ENCODE peak calls at places on chromosomes 2 and 18, in nine cellular contexts. J is body of pancreas; U is thoracic aorta; A is neural progenitor cell; B is CD4-positive, alpha-beta T cell; I is HL-60; R is activated CD8-positive, alpha-beta T cell treated with anti-CD3 and anti-CD28 coated beads for 36 hours; D is cardiac muscle cell; X is progenitor cell of endocrine pancreas. E is an unnamed sample.

GRCh38 chr18:48834421-48835011 is 116.2 kb downstream of the SMAD7 start:
- DNase-seq in J (peak), U (peak), A (no peak), B (peak), I (peak), R (peak), D (no peak), X (no peak), E (no peak)

GRCh38 chr2:40488927-40489677 is 37.2 kb upstream of the SLC8A1 start:
- DNase-seq in J (no peak), U (no peak), A (no peak), B (no peak), I (peak), R (peak), D (peak), X (no peak), E (no peak)

GRCh38 chr18:23397907-23398306 is 55.2 kb upstream of the RIOK3 start:
- DNase-seq in J (no peak), U (no peak), A (no peak), B (no peak), I (no peak), R (peak), D (no peak), X (no peak), E (no peak)

GRCh38 chr2:134348239-134348638 is 94.4 kb downstream of the MGAT5 start:
- DNase-seq in J (no peak), U (no peak), A (no peak), B (no peak), I (no peak), R (no peak), D (no peak), X (no peak), E (no peak)

GRCh38 chr2:120766758-120767351 is 31.2 kb downstream of the GLI2 start:
- DNase-seq in J (peak), U (no peak), A (no peak), B (no peak), I (no peak), R (no peak), D (no peak), X (no peak), E (no peak)

GRCh38 chr18:57649536-57650495 is 28.2 kb upstream of the NARS1 start:
- DNase-seq in J (no peak), U (no peak), A (no peak), B (no peak), I (no peak), R (no peak), D (no peak), X (no peak), E (no peak)

GRCh38 chr2:48560546-48561209 is 30.7 kb downstream of the STON1 start:
- DNase-seq in J (no peak), U (no peak), A (peak), B (no peak), I (no peak), R (no peak), D (no peak), X (no peak), E (no peak)

GRCh38 chr2:46977899-46978298 is 62.3 kb upstream of the MCFD2 start:
- DNase-seq in J (no peak), U (no peak), A (no peak), B (no peak), I (peak), R (no peak), D (no peak), X (no peak), E (no peak)

GRCh38 chr2:15965564-15966019 is 25.2 kb downstream of the MYCN start:
- DNase-seq in J (no peak), U (no peak), A (peak), B (no peak), I (no peak), R (peak), D (no peak), X (no peak), E (peak)

GRCh38 chr2:234963785-234964615 is 12.2 kb downstream of the SH3BP4 start:
- DNase-seq in J (peak), U (no peak), A (no peak), B (no peak), I (no peak), R (no peak), D (no peak), X (no peak), E (no peak)

GRCh38 chr2:238974510-238975166 is 126.8 kb downstream of the TWIST2 start:
- DNase-seq in J (no peak), U (no peak), A (peak), B (no peak), I (no peak), R (no peak), D (no peak), X (no peak), E (no peak)

GRCh38 chr2:100391735-100392515 is 25.5 kb downstream of the CHST10 start:
- DNase-seq in J (no peak), U (no peak), A (no peak), B (no peak), I (no peak), R (no peak), D (no peak), X (no peak), E (no peak)

GRCh38 chr2:46117379-46117778 is 179.8 kb upstream of the EPAS1 start:
- DNase-seq in J (no peak), U (no peak), A (no peak), B (no peak), I (no peak), R (no peak), D (no peak), X (no peak), E (no peak)

GRCh38 chr2:113203217-113203530 is 29.4 kb downstream of the PSD4 start:
- DNase-seq in J (no peak), U (no peak), A (no peak), B (no peak), I (no peak), R (no peak), D (no peak), X (no peak), E (no peak)

GRCh38 chr2:10389596-10389995 is 58.5 kb downstream of the ODC1 start:
- DNase-seq in J (no peak), U (no peak), A (no peak), B (no peak), I (no peak), R (no peak), D (no peak), X (no peak), E (no peak)

GRCh38 chr2:112541315-112542122 is 746 bp upstream of the POLR1B start:
- DNase-seq in J (peak), U (peak), A (peak), B (peak), I (peak), R (peak), D (peak), X (peak), E (peak)

GRCh38 chr2:15560404-15560987 is 638 bp downstream of the NBAS start:
- DNase-seq in J (no peak), U (no peak), A (peak), B (peak), I (peak), R (peak), D (peak), X (no peak), E (peak)

GRCh38 chr2:117982376-117983033 is 31.4 kb downstream of the CCDC93 start:
- DNase-seq in J (no peak), U (no peak), A (peak), B (no peak), I (no peak), R (no peak), D (peak), X (no peak), E (no peak)

GRCh38 chr2:57728691-57729090 is 317.9 kb upstream of the VRK2 start:
- DNase-seq in J (no peak), U (no peak), A (no peak), B (no peak), I (no peak), R (no peak), D (no peak), X (no peak), E (no peak)

GRCh38 chr18:48806551-48807261 is 144.1 kb downstream of the SMAD7 start:
- DNase-seq in J (peak), U (no peak), A (no peak), B (peak), I (no peak), R (peak), D (no peak), X (no peak), E (peak)

GRCh38 chr18:1018211-1018651 is 113.6 kb downstream of the ADCYAP1 start:
- DNase-seq in J (no peak), U (no peak), A (peak), B (no peak), I (no peak), R (no peak), D (no peak), X (no peak), E (no peak)

GRCh38 chr2:110114007-110114591 is 1.5 kb downstream of the MALL start:
- DNase-seq in J (peak), U (no peak), A (no peak), B (no peak), I (no peak), R (peak), D (no peak), X (no peak), E (no peak)

GRCh38 chr2:113013336-113013661 is 8.0 kb downstream of the IL36A start:
- DNase-seq in J (no peak), U (no peak), A (no peak), B (no peak), I (no peak), R (no peak), D (no peak), X (no peak), E (no peak)

GRCh38 chr18:39406941-39407340 is 1841.3 kb upstream of the CELF4 start:
- DNase-seq in J (no peak), U (no peak), A (no peak), B (no peak), I (no peak), R (no peak), D (no peak), X (no peak), E (no peak)

GRCh38 chr2:76281176-76281841 is 570.6 kb upstream of the GCFC2 start:
- DNase-seq in J (no peak), U (no peak), A (no peak), B (no peak), I (no peak), R (no peak), D (no peak), X (no peak), E (peak)

GRCh38 chr2:160434254-160434948 is 59.2 kb downstream of the RBMS1 start:
- DNase-seq in J (no peak), U (no peak), A (no peak), B (no peak), I (no peak), R (no peak), D (no peak), X (no peak), E (no peak)

GRCh38 chr2:207480521-207481034 is 49.2 kb upstream of the CREB1 start:
- DNase-seq in J (no peak), U (no peak), A (no peak), B (no peak), I (no peak), R (no peak), D (no peak), X (no peak), E (no peak)

GRCh38 chr2:159136405-159136804 is 150.1 kb downstream of the WDSUB1 start:
- DNase-seq in J (no peak), U (no peak), A (no peak), B (no peak), I (no peak), R (no peak), D (no peak), X (no peak), E (no peak)

GRCh38 chr2:159131882-159132281 is 154.6 kb downstream of the WDSUB1 start:
- DNase-seq in J (no peak), U (no peak), A (no peak), B (no peak), I (no peak), R (no peak), D (no peak), X (no peak), E (no peak)

GRCh38 chr2:159131267-159131790 is 155.2 kb downstream of the WDSUB1 start:
- DNase-seq in J (no peak), U (no peak), A (no peak), B (no peak), I (no peak), R (no peak), D (no peak), X (no peak), E (peak)

GRCh38 chr2:159134979-159135378 is 151.5 kb downstream of the WDSUB1 start:
- DNase-seq in J (no peak), U (no peak), A (no peak), B (no peak), I (no peak), R (no peak), D (no peak), X (no peak), E (no peak)

GRCh38 chr2:159133795-159134194 is 152.7 kb downstream of the WDSUB1 start:
- DNase-seq in J (no peak), U (no peak), A (no peak), B (no peak), I (no peak), R (no peak), D (no peak), X (no peak), E (no peak)
- TF ChIP-seq CTCF in J (no peak), U (peak), A (no peak), B (no peak), I (no peak), R (no peak), D (no peak), X (no peak), E (no peak)

GRCh38 chr2:955829-956731 is 5.4 kb downstream of the SNTG2 start:
- DNase-seq in J (no peak), U (no peak), A (no peak), B (no peak), I (no peak), R (no peak), D (no peak), X (no peak), E (no peak)

GRCh38 chr2:951224-952006 is 766 bp downstream of the SNTG2 start:
- DNase-seq in J (no peak), U (no peak), A (peak), B (no peak), I (no peak), R (no peak), D (peak), X (no peak), E (no peak)

GRCh38 chr2:954687-955000 is 4.0 kb downstream of the SNTG2 start:
- DNase-seq in J (no peak), U (no peak), A (no peak), B (no peak), I (no peak), R (no peak), D (no peak), X (no peak), E (no peak)

GRCh38 chr2:953408-953807 is 2.8 kb downstream of the SNTG2 start:
- DNase-seq in J (no peak), U (no peak), A (no peak), B (no peak), I (no peak), R (no peak), D (no peak), X (no peak), E (no peak)

DNA sequence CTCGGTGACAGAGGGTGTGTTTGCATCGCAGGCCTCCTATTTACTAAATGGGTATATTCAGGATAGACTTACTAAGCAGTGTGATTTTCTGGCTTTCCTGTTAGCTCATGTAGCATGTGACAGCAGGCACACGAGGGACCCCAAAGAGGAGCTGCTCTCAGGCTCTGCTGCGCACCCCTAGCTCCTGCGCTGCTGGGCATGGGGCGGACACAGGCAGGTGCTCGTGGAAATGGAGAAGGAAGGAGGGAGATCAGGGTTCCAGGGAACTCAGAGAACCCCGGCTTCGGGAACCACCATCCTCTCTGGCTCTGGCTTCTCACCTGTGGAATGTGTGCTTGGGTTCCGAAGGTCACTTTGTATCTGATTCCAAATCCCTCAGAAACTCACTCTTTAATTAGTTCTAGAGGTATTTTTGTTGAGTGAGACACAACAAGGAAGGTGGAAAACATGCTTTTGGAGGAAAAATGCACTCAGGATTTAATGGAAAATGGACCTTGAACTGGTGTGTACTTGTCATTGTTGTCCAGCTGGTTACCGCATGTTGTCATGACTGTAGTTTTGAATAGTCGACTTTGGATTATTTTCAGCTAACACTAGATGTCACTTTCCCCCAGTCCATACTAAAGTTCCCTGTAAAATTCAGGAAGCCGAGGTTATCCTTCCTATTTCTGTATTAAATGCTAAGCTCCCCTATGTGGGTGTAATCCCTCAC is 3.5 kb downstream of the SNTG2 start:
- DNase-seq in J (no peak), U (no peak), A (no peak), B (no peak), I (no peak), R (no peak), D (peak), X (no peak), E (no peak)
- TF ChIP-seq CTCF in J (no peak), U (no peak), A (no peak), B (no peak), I (no peak), R (no peak), D (peak), X (peak), E (peak)

GRCh38 chr18:50111398-50111797 is 83.5 kb downstream of the MYO5B start:
- DNase-seq in J (no peak), U (no peak), A (no peak), B (no peak), I (no peak), R (no peak), D (no peak), X (no peak), E (no peak)
- TF ChIP-seq CTCF in J (no peak), U (no peak), A (peak), B (no peak), I (no peak), R (no peak), D (no peak), X (no peak), E (peak)

DNA sequence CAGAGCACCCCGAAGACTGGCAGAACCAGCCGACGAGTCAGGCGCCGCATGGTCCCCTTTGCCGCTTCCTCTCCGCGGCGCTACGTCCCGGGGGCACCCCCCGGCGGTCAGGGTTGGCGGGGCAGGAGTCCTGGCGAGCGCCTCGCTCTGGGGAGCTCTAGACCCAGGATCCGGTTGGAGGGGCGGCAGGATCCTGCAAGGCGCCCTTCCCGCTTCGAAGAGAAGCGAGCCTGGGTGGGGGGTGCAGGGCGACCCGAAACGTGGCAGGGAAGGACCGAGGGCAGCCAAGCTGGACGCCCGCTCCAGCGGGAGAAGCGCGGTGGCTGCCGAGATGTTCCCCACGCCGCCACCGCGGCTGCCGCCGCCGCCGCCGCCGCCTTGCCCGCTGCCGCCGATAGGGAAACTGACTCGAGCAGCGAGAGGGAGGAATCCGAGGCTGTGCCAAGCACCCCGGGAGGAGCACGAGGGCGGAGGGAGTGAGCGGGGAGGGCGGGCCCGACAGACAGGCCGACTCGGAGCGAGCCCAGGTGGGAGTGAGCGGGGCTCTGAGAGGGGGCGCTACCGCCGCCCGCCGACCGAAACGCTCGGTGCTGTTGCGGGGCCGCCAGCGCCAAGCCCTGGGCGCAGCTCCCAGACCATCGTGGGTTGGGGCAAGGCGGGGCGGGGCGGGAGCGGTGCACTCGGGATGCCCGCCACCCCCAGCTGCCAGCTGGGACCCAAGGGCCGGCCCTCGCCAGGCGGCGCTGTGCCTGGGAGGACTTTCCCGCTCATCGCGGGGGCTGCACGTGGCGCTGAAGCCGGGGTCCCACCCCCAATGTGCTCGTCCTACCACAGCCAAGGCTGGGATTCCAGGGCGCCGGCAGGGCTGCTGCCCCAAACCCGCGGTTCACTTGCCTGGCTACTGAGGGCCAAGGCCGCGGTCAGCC is at the start of gene GALNT14:
- DNase-seq in J (peak), U (no peak), A (peak), B (peak), I (peak), R (peak), D (peak), X (peak), E (peak)
- TF ChIP-seq CTCF in J (peak), U (peak), A (peak), B (peak), I (peak), R (peak), D (peak), X (peak), E (peak)

GRCh38 chr2:83826601-83827000 is 632.5 kb downstream of the SUCLG1 start:
- DNase-seq in J (no peak), U (no peak), A (no peak), B (no peak), I (no peak), R (no peak), D (no peak), X (no peak), E (no peak)

GRCh38 chr2:83823238-83823637 is 635.8 kb downstream of the SUCLG1 start:
- DNase-seq in J (no peak), U (no peak), A (no peak), B (no peak), I (no peak), R (no peak), D (no peak), X (no peak), E (no peak)

DNA sequence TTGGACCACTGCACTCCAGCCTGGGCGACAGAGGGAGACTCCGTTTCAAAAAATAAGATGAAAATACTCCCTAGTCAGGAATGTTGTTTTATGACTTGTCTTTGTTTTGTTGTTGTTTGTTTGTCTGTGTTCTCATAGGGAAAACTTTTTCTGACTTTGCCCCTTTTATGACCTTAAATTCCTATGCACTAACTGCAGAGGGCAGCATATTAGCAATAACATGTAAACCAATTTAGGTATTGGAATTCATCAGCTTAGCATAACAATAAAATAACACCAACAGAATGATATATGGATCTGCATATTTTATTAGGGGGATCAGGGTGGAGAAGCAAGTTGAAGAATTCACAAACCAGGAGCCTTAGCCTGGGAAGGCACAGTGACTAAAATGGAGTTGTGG is 631.5 kb downstream of the SUCLG1 start:
- DNase-seq in J (no peak), U (no peak), A (no peak), B (no peak), I (no peak), R (no peak), D (no peak), X (no peak), E (no peak)
- TF ChIP-seq CTCF in J (no peak), U (no peak), A (peak), B (no peak), I (no peak), R (no peak), D (no peak), X (peak), E (no peak)

GRCh38 chr2:200091126-200091525 is 135.7 kb downstream of the MAIP1 start:
- DNase-seq in J (no peak), U (no peak), A (peak), B (no peak), I (no peak), R (no peak), D (no peak), X (no peak), E (no peak)
- TF ChIP-seq CTCF in J (no peak), U (no peak), A (no peak), B (no peak), I (no peak), R (no peak), D (no peak), X (no peak), E (no peak)

DNA sequence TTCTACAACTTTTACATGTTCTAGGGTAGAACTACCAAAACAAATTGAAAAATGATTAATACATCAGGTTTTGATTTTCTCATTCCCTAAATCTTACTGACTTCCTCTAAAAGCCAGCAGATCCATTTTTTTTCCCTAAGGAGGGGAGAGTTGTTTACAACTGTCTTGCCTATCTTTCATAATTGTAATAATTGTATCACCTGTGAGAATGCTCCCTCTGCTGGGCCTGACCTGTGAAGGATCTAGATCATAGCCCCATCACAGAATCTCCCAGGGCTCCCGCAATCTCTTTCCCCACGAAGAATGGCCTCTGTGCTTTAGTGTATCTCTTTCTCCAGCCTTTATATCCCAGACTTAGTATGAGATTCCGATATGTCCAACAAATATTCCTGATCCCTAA is 9.1 kb downstream of the LOXL3 start:
- DNase-seq in J (no peak), U (no peak), A (no peak), B (no peak), I (no peak), R (peak), D (no peak), X (no peak), E (no peak)
- TF ChIP-seq CTCF in J (no peak), U (no peak), A (no peak), B (peak), I (no peak), R (peak), D (no peak), X (no peak), E (peak)